ENCODE peak calls at places on chromosomes 3 and 15, in eight cellular contexts. W is heart right ventricle, Y is fibroblast of lung, F is fibroblast of pulmonary artery, U is ovary, E is HCT116, J is cardiac fibroblast, D is tibial artery. X is an unnamed sample.

GRCh38 chr3:13850161-13850945 is 29.5 kb downstream of the WNT7A start:
- DNase-seq in W (no peak), Y (peak), F (no peak), U (no peak), E (peak), J (no peak), D (no peak), X (no peak)

GRCh38 chr3:74390121-74390870 is 224.2 kb downstream of the CNTN3 start:
- DNase-seq in W (no peak), Y (peak), F (no peak), U (no peak), E (no peak), J (no peak), D (no peak), X (no peak)

GRCh38 chr15:68371160-68371559 is 60.8 kb downstream of the ITGA11 start:
- DNase-seq in W (peak), Y (no peak), F (no peak), U (no peak), E (no peak), J (no peak), D (peak), X (no peak)

GRCh38 chr3:161559177-161559998 is 62.8 kb downstream of the OTOL1 start:
- DNase-seq in W (no peak), Y (peak), F (peak), U (no peak), E (peak), J (peak), D (no peak), X (no peak)

GRCh38 chr15:99102332-99103235 is 2.3 kb upstream of the SYNM start:
- DNase-seq in W (no peak), Y (peak), F (no peak), U (no peak), E (no peak), J (no peak), D (no peak), X (no peak)

GRCh38 chr3:134008630-134009156 is 21.0 kb downstream of the SLCO2A1 start:
- DNase-seq in W (no peak), Y (peak), F (peak), U (no peak), E (peak), J (peak), D (no peak), X (peak)

GRCh38 chr3:48595075-48595525 is at the start of gene COL7A1:
- DNase-seq in W (no peak), Y (no peak), F (no peak), U (no peak), E (no peak), J (no peak), D (no peak), X (no peak)

GRCh38 chr15:76393614-76394013 is 57.0 kb downstream of the ISL2 start:
- DNase-seq in W (no peak), Y (peak), F (peak), U (no peak), E (no peak), J (peak), D (no peak), X (no peak)

GRCh38 chr15:29032229-29032625 is 146.5 kb downstream of the APBA2 start:
- DNase-seq in W (no peak), Y (no peak), F (no peak), U (no peak), E (no peak), J (no peak), D (no peak), X (no peak)

GRCh38 chr3:9020396-9020795 is 57.1 kb upstream of the RAD18 start:
- DNase-seq in W (no peak), Y (peak), F (no peak), U (no peak), E (no peak), J (no peak), D (no peak), X (peak)
- H3K4me3 ChIP-seq in W (no peak), Y (no peak), F (no peak), U (no peak), E (no peak), J (no peak), D (no peak), X (no peak)

DNA sequence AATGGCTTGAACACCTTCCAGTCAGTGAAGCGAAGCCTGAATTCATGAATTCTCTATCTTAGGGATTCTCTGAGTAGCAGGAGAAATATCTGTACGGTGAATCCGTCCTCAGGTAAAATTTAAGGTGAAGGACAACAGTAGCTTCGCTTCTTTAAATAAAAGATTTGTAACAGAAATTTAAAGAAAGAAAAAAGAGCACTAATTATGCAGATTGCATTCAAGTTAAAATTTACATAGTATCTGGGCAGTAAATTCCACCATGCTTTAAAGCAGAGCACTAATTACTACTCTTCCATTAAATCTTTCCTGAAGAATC is 282.6 kb downstream of the FGF12 start:
- DNase-seq in W (no peak), Y (no peak), F (no peak), U (no peak), E (no peak), J (no peak), D (no peak), X (no peak)
- TF ChIP-seq CTCF in W (peak), Y (no peak), F (no peak), U (no peak), E (no peak), J (no peak), D (no peak), X (no peak)

GRCh38 chr3:147424325-147424910 is 15.3 kb downstream of the ZIC1 start:
- DNase-seq in W (no peak), Y (no peak), F (no peak), U (no peak), E (no peak), J (no peak), D (no peak), X (no peak)
- H3K4me3 ChIP-seq in W (no peak), Y (no peak), F (no peak), U (no peak), E (no peak), J (no peak), D (no peak), X (no peak)

GRCh38 chr3:152444029-152444641 is 175.4 kb downstream of the MBNL1 start:
- DNase-seq in W (no peak), Y (peak), F (peak), U (no peak), E (peak), J (peak), D (no peak), X (no peak)
- TF ChIP-seq CTCF in W (peak), Y (peak), F (peak), U (peak), E (peak), J (peak), D (peak), X (peak)

GRCh38 chr15:52262364-52262763 is 33.2 kb downstream of the MYO5C start:
- DNase-seq in W (no peak), Y (peak), F (no peak), U (no peak), E (no peak), J (peak), D (no peak), X (no peak)
- H3K4me3 ChIP-seq in W (no peak), Y (no peak), F (no peak), U (no peak), E (no peak), J (no peak), D (no peak), X (no peak)